ENCODE peak calls at places on chromosomes 5 and 9, in six cellular contexts. G is HL-60, F is SK-N-SH, Q is HepG2, V is GM12878, Z is K562. P is an unnamed sample.

GRCh38 chr5:57094753-57095683 is 78.8 kb upstream of the GPBP1 start:
- DNase-seq in F (no peak), Z (peak; percentile 42), Q (peak; percentile 22), G (no peak), V (no peak), P (peak; percentile 15)

GRCh38 chr9:132663120-132663519 is 6.7 kb downstream of the DDX31 start:
- DNase-seq in F (no peak), Z (no peak), V (no peak), Q (no peak), G (no peak), P (no peak)

GRCh38 chr5:170971-171800 is 20.1 kb upstream of the LRRC14B start:
- DNase-seq in Z (no peak), G (no peak), Q (no peak), V (no peak), F (no peak), P (no peak)

GRCh38 chr9:91443321-91443993 is 19.8 kb upstream of the NFIL3 start:
- DNase-seq in G (no peak), F (no peak), V (no peak), Z (no peak), Q (no peak), P (no peak)

GRCh38 chr9:34891386-34891785 is 66.7 kb upstream of the PHF24 start:
- DNase-seq in Z (no peak), G (no peak), V (no peak), F (no peak), Q (no peak), P (no peak)

GRCh38 chr5:135210286-135211055 is 176.4 kb upstream of the PITX1 start:
- DNase-seq in Z (no peak), F (no peak), V (no peak), G (no peak), Q (no peak), P (no peak)

GRCh38 chr5:170393235-170393634 is 4.1 kb upstream of the KCNMB1 start:
- DNase-seq in G (no peak), V (no peak), Z (no peak), F (no peak), Q (no peak), P (no peak)

GRCh38 chr5:35938518-35939227 is at the start of gene CAPSL:
- DNase-seq in Z (peak; percentile 27), Q (no peak), F (peak; percentile 24), V (no peak), G (no peak), P (peak; percentile 70)

GRCh38 chr5:111628901-111629300 is 116.6 kb upstream of the STARD4 start:
- DNase-seq in V (no peak), Z (no peak), Q (no peak), F (no peak), G (no peak), P (no peak)

GRCh38 chr9:100101608-100102007 is 2.6 kb downstream of the INVS start:
- DNase-seq in Q (no peak), V (no peak), G (no peak), Z (peak; percentile 67), F (no peak), P (no peak)

GRCh38 chr5:38780950-38781349 is 64.9 kb upstream of the OSMR start:
- DNase-seq in Q (no peak), G (no peak), Z (peak; percentile 17), F (no peak), V (no peak), P (no peak)

GRCh38 chr9:135602789-135603481 is 36.4 kb downstream of the GLT6D1 start:
- DNase-seq in V (no peak), F (peak; percentile 68), Z (peak; percentile 62), G (peak; percentile 13), Q (no peak), P (peak; percentile 86)

GRCh38 chr5:139839918-139840317 is 44.3 kb downstream of the PSD2 start:
- DNase-seq in V (no peak), F (no peak), Z (no peak), Q (no peak), G (no peak), P (no peak)

GRCh38 chr5:178468196-178468685 is 122.0 kb downstream of the COL23A1 start:
- DNase-seq in V (no peak), G (no peak), Z (no peak), F (no peak), Q (no peak), P (no peak)

GRCh38 chr5:42268630-42269029 is 154.6 kb upstream of the GHR start:
- DNase-seq in G (peak; percentile 1), V (no peak), F (no peak), Z (no peak), Q (no peak), P (no peak)

GRCh38 chr5:6496207-6496584 is 47.5 kb downstream of the UBE2QL1 start:
- DNase-seq in Q (no peak), Z (no peak), V (peak; percentile 97), G (no peak), F (no peak), P (no peak)

GRCh38 chr5:92907914-92908606 is 673.0 kb downstream of the NR2F1-AS1 start:
- DNase-seq in Z (no peak), Q (peak; percentile 81), F (no peak), G (no peak), V (peak; percentile 8), P (no peak)

DNA sequence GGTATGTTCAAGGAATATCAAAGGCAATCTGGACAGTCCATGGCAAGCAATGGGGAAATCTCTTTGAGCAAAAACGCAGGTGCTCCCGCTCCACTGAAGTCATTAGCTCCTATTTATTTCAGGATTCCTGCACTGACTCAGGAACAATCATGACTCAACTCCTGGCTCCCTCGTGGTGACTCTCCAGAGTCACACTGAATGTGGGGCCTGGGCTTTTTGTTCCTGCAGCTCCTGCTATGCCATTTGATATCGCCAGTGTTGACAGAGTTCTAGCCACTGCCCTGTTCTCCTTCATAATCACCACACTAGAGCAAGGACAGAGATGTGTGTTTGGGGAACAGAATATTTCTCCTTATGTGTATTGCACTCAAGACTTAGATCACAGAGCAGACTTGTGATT is 187.2 kb upstream of the ZNF462 start:
- DNase-seq in V (no peak), F (no peak), G (no peak), Q (no peak), Z (no peak), P (no peak)
- TF ChIP-seq GABPA in V (no peak), F (no peak), G (no peak), Q (no peak), Z (no peak), P (no peak)

GRCh38 chr5:10912435-10912834 is 151.4 kb upstream of the DAP start:
- DNase-seq in F (no peak), Q (no peak), V (no peak), G (no peak), Z (no peak), P (no peak)
- TF ChIP-seq GABPA in F (no peak), Q (no peak), V (no peak), G (no peak), Z (no peak), P (no peak)

GRCh38 chr5:176355400-176356178 is 6.0 kb downstream of the KIAA1191 start:
- DNase-seq in Z (no peak), G (no peak), V (no peak), Q (no peak), F (no peak), P (no peak)
- TF ChIP-seq GABPA in Z (no peak), G (no peak), V (no peak), Q (no peak), F (no peak), P (no peak)

DNA sequence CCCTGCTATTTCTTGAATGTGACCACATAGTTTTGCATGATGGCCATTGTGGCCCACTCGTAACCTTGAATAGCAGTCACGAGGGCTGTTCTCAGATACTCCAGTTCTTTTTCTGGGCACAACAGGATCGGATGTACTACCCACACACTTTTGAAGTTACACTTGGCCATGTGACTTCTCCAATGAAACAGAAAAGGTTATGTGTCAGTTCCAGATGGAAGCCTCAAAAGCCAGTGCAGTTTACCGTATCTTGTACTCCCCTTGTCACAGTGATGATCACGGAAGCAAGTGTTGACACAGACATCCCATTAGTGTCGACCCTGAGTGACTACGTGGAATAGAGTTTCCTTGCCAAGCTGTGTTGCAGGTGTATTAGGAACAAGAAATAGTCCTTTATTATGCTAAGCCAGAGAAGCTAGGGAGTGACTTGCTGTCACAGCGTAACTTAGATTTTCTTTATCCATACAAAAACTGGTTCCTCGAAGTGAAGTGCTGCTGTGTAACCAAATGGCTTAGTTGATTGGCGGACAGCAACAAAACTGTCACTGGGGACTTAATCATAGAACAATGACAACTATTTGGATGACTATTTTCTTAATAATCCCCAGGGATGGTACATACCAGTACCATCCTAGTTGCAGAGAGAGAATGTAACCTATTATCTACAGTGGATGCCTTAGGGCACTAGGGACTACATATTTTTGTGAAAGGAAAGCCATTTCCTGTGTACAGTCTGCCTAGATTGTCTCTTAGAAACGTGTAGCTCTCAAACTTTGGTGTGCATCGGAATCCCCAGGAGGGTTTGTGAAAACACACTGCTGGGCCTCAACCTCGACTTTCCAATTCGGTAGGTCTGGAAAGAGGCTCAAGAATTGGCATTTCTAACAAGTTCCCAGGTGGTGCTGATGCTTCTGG is 90.1 kb upstream of the DMRT1 start:
- DNase-seq in F (no peak), Q (no peak), V (no peak), G (no peak), Z (no peak), P (no peak)
- TF ChIP-seq GABPA in F (no peak), Q (no peak), V (no peak), G (no peak), Z (no peak), P (no peak)

GRCh38 chr9:103991698-103992097 is 102.4 kb upstream of the SMC2 start:
- DNase-seq in Q (no peak), V (peak; percentile 5), F (no peak), G (no peak), Z (no peak), P (no peak)
- TF ChIP-seq GABPA in Q (no peak), V (no peak), F (no peak), G (no peak), Z (no peak), P (no peak)

GRCh38 chr9:121154782-121155181 is 46.9 kb downstream of the RAB14 start:
- DNase-seq in F (no peak), Q (no peak), Z (peak; percentile 93), G (no peak), V (no peak), P (no peak)

GRCh38 chr9:121153642-121154041 is 48.0 kb downstream of the RAB14 start:
- DNase-seq in F (no peak), Q (no peak), Z (peak; percentile 49), G (no peak), V (no peak), P (no peak)

GRCh38 chr9:121160025-121160424 is 41.6 kb downstream of the RAB14 start:
- DNase-seq in Z (no peak), G (no peak), V (no peak), Q (no peak), F (no peak), P (no peak)

GRCh38 chr9:121157939-121158338 is 43.7 kb downstream of the RAB14 start:
- DNase-seq in Q (no peak), G (no peak), F (no peak), Z (no peak), V (no peak), P (no peak)

DNA sequence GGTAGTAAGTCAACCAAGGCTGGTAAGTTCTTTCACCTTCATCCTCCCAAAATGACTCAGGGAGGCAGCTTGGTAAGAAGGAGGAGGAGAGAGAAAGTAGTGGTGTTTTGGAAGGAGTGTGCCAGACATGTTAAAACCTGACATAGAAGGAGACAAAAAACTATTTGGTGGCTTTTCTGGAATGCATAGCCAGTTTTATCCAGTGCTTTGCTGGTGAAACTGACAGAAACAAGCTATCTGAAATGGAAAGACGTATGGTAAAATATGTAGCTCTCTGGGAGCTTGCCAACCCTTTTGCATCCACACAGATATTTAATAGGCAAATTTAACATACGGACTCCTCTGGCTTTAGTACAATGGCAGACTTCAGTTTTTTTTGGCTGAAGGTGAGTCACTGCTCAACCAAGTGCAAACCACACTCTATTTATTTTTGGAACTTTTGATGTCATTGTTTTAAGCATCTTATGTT is 45.4 kb downstream of the RAB14 start:
- DNase-seq in Q (no peak), G (no peak), F (no peak), V (peak; percentile 72), Z (no peak), P (no peak)
- TF ChIP-seq GABPA in Q (no peak), G (no peak), F (no peak), V (peak; percentile 41), Z (no peak), P (no peak)

P was measured in H1.